ENCODE peak calls at places on chromosomes 6 and 20, in six cellular contexts. One of them, this sample, is unnamed. For H3K79me1, the result is how much of the 10 kb centered on the place peaks cover.

GRCh38 chr20:13302647-13303425 is 81.8 kb downstream of the ISM1 start:
- DNase-seq in H9: peak
- DNase-seq in IMR-90: no peak
- DNase-seq in mesenchymal stem cell: peak
- DNase-seq in neuronal stem cell: no peak
- DNase-seq in H1: peak
- DNase-seq in this sample: no peak

GRCh38 chr6:137102050-137102848 is 57.5 kb upstream of the IL20RA start:
- DNase-seq in H9: no peak
- DNase-seq in IMR-90: no peak
- DNase-seq in mesenchymal stem cell: no peak
- DNase-seq in neuronal stem cell: no peak
- DNase-seq in H1: no peak
- DNase-seq in this sample: no peak

GRCh38 chr20:58839474-58839874 is 11.2 kb downstream of the GNAS-AS1 start:
- DNase-seq in H9: peak
- DNase-seq in IMR-90: peak
- DNase-seq in mesenchymal stem cell: no peak
- DNase-seq in neuronal stem cell: no peak
- DNase-seq in H1: peak
- DNase-seq in this sample: peak

GRCh38 chr6:73491371-73491770 is 29.5 kb downstream of the EEF1A1 start:
- DNase-seq in H9: no peak
- DNase-seq in IMR-90: peak
- DNase-seq in mesenchymal stem cell: peak
- DNase-seq in neuronal stem cell: no peak
- DNase-seq in H1: no peak
- DNase-seq in this sample: no peak

GRCh38 chr6:84764332-84765049 is at the start of gene TBX18:
- DNase-seq in H9: peak
- DNase-seq in IMR-90: peak
- DNase-seq in mesenchymal stem cell: peak
- DNase-seq in neuronal stem cell: peak
- DNase-seq in H1: peak
- DNase-seq in this sample: peak

GRCh38 chr6:93701526-93701925 is 282.2 kb upstream of the EPHA7 start:
- DNase-seq in H9: no peak
- DNase-seq in IMR-90: no peak
- DNase-seq in mesenchymal stem cell: peak
- DNase-seq in neuronal stem cell: no peak
- DNase-seq in H1: no peak
- DNase-seq in this sample: no peak

GRCh38 chr20:1456300-1456699 is 10.3 kb downstream of the NSFL1C start:
- DNase-seq in H9: no peak
- DNase-seq in IMR-90: peak
- DNase-seq in mesenchymal stem cell: no peak
- DNase-seq in neuronal stem cell: no peak
- DNase-seq in H1: no peak
- DNase-seq in this sample: no peak

GRCh38 chr6:149864578-149865535 is 698 bp upstream of the LRP11 start:
- DNase-seq in H9: no peak
- DNase-seq in IMR-90: peak
- DNase-seq in mesenchymal stem cell: peak
- DNase-seq in neuronal stem cell: peak
- DNase-seq in H1: no peak
- DNase-seq in this sample: peak

GRCh38 chr6:133396225-133396624 is 155.1 kb downstream of the EYA4 start:
- DNase-seq in H9: no peak
- DNase-seq in IMR-90: no peak
- DNase-seq in mesenchymal stem cell: no peak
- DNase-seq in neuronal stem cell: no peak
- DNase-seq in H1: no peak
- DNase-seq in this sample: no peak

GRCh38 chr20:53739799-53740785 is 146.5 kb upstream of the ZNF217 start:
- DNase-seq in H9: no peak
- DNase-seq in IMR-90: peak
- DNase-seq in mesenchymal stem cell: peak
- DNase-seq in neuronal stem cell: no peak
- DNase-seq in H1: no peak
- DNase-seq in this sample: no peak

GRCh38 chr20:19411811-19412210 is 199.4 kb downstream of the SLC24A3 start:
- DNase-seq in H9: no peak
- DNase-seq in IMR-90: no peak
- DNase-seq in mesenchymal stem cell: no peak
- DNase-seq in neuronal stem cell: no peak
- DNase-seq in H1: no peak
- DNase-seq in this sample: no peak

GRCh38 chr6:157554747-157555146 is 173.8 kb downstream of the ZDHHC14 start:
- DNase-seq in H9: no peak
- DNase-seq in IMR-90: no peak
- DNase-seq in mesenchymal stem cell: no peak
- DNase-seq in neuronal stem cell: no peak
- DNase-seq in H1: no peak
- DNase-seq in this sample: no peak

GRCh38 chr6:163661271-163661671 is 246.8 kb downstream of the QKI start:
- DNase-seq in H9: no peak
- DNase-seq in IMR-90: no peak
- DNase-seq in mesenchymal stem cell: no peak
- DNase-seq in neuronal stem cell: no peak
- DNase-seq in H1: no peak
- DNase-seq in this sample: peak

GRCh38 chr6:84061613-84062398 is 28.2 kb downstream of the MRAP2 start:
- DNase-seq in H9: no peak
- DNase-seq in IMR-90: no peak
- DNase-seq in mesenchymal stem cell: no peak
- DNase-seq in neuronal stem cell: no peak
- DNase-seq in H1: no peak
- DNase-seq in this sample: no peak

GRCh38 chr6:21754891-21755290 is 161.3 kb downstream of the SOX4 start:
- DNase-seq in H9: no peak
- DNase-seq in IMR-90: peak
- DNase-seq in mesenchymal stem cell: peak
- DNase-seq in neuronal stem cell: no peak
- DNase-seq in H1: no peak
- DNase-seq in this sample: peak

GRCh38 chr20:63121246-63121645 is 94.7 kb downstream of the YTHDF1 start:
- DNase-seq in H9: no peak
- DNase-seq in IMR-90: no peak
- DNase-seq in mesenchymal stem cell: no peak
- DNase-seq in neuronal stem cell: no peak
- DNase-seq in H1: no peak
- DNase-seq in this sample: no peak

GRCh38 chr20:46093531-46093930 is 3.8 kb upstream of the NCOA5 start:
- DNase-seq in H9: no peak
- DNase-seq in IMR-90: no peak
- DNase-seq in mesenchymal stem cell: no peak
- DNase-seq in neuronal stem cell: no peak
- DNase-seq in H1: no peak
- DNase-seq in this sample: no peak

GRCh38 chr20:58146081-58146734 is 82.2 kb downstream of the ANKRD60 start:
- DNase-seq in H9: no peak
- DNase-seq in IMR-90: no peak
- DNase-seq in mesenchymal stem cell: no peak
- DNase-seq in neuronal stem cell: no peak
- DNase-seq in H1: no peak
- DNase-seq in this sample: no peak

GRCh38 chr6:114934079-114934478 is 591.3 kb upstream of the HS3ST5 start:
- DNase-seq in H9: no peak
- DNase-seq in IMR-90: no peak
- DNase-seq in mesenchymal stem cell: no peak
- DNase-seq in neuronal stem cell: no peak
- DNase-seq in H1: no peak
- DNase-seq in this sample: no peak

GRCh38 chr20:53918949-53919361 is 151.4 kb downstream of the BCAS1 start:
- DNase-seq in H9: peak
- DNase-seq in IMR-90: no peak
- DNase-seq in mesenchymal stem cell: no peak
- DNase-seq in neuronal stem cell: no peak
- DNase-seq in H1: peak
- DNase-seq in this sample: no peak

GRCh38 chr20:46356195-46357029 is 48.1 kb upstream of the CDH22 start:
- DNase-seq in H9: no peak
- DNase-seq in IMR-90: no peak
- DNase-seq in mesenchymal stem cell: no peak
- DNase-seq in neuronal stem cell: no peak
- DNase-seq in H1: no peak
- DNase-seq in this sample: no peak

GRCh38 chr6:3217286-3217685 is 10.2 kb downstream of the TUBB2B start:
- DNase-seq in H9: no peak
- DNase-seq in IMR-90: no peak
- DNase-seq in mesenchymal stem cell: no peak
- DNase-seq in neuronal stem cell: no peak
- DNase-seq in H1: no peak
- DNase-seq in this sample: no peak

GRCh38 chr6:43505718-43506117 is 4.4 kb downstream of the LRRC73 start:
- DNase-seq in H9: no peak
- DNase-seq in IMR-90: no peak
- DNase-seq in mesenchymal stem cell: no peak
- DNase-seq in neuronal stem cell: no peak
- DNase-seq in H1: no peak
- DNase-seq in this sample: no peak

GRCh38 chr6:163585932-163586437 is 171.5 kb downstream of the QKI start:
- DNase-seq in H9: no peak
- DNase-seq in IMR-90: peak
- DNase-seq in mesenchymal stem cell: peak
- DNase-seq in neuronal stem cell: no peak
- DNase-seq in H1: no peak
- DNase-seq in this sample: peak

GRCh38 chr20:32470025-32470861 is 112.1 kb downstream of the ASXL1 start:
- DNase-seq in H9: peak
- DNase-seq in IMR-90: peak
- DNase-seq in mesenchymal stem cell: peak
- DNase-seq in neuronal stem cell: no peak
- DNase-seq in H1: peak
- DNase-seq in this sample: no peak

GRCh38 chr6:161166677-161167076 is 107.2 kb downstream of the AGPAT4 start:
- DNase-seq in H9: no peak
- DNase-seq in IMR-90: no peak
- DNase-seq in mesenchymal stem cell: no peak
- DNase-seq in neuronal stem cell: no peak
- DNase-seq in H1: no peak
- DNase-seq in this sample: no peak

GRCh38 chr6:117602899-117603588 is 733 bp upstream of the GOPC start:
- DNase-seq in H9: no peak
- DNase-seq in IMR-90: no peak
- DNase-seq in mesenchymal stem cell: no peak
- DNase-seq in neuronal stem cell: no peak
- DNase-seq in H1: no peak
- DNase-seq in this sample: no peak
- H3K14ac ChIP-seq in H9: peak
- H3K14ac ChIP-seq in IMR-90: peak
- H3K14ac ChIP-seq in mesenchymal stem cell: no peak
- H3K14ac ChIP-seq in neuronal stem cell: no peak
- H3K14ac ChIP-seq in H1: no peak
- H3K14ac ChIP-seq in this sample: no peak

DNA sequence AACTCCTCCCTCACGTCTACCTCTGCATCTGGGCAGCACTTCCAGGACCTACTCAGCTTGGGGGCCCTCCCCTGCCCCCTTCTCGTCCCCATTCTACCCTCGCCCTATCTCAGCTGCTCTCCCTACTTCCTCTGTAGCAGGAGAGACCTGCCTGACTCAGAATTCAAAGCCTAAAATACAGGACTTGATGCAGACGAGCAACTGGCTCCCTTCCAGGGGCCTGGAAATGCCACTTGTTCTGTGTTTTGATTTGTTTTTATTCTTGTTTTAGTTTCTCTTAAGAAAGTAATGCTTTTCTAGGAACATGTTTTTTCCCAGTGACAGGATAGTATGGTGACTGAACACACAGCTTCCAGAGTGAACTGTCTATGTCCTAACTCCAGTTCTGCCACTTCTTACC is 320.4 kb upstream of the CDH4 start:
- DNase-seq in H9: no peak
- DNase-seq in IMR-90: no peak
- DNase-seq in mesenchymal stem cell: no peak
- DNase-seq in neuronal stem cell: no peak
- DNase-seq in H1: no peak
- DNase-seq in this sample: no peak
- H2BK5ac ChIP-seq in H9: no peak
- H2BK5ac ChIP-seq in IMR-90: no peak
- H2BK5ac ChIP-seq in mesenchymal stem cell: no peak
- H2BK5ac ChIP-seq in neuronal stem cell: no peak
- H2BK5ac ChIP-seq in H1: no peak
- H2BK5ac ChIP-seq in this sample: no peak

DNA sequence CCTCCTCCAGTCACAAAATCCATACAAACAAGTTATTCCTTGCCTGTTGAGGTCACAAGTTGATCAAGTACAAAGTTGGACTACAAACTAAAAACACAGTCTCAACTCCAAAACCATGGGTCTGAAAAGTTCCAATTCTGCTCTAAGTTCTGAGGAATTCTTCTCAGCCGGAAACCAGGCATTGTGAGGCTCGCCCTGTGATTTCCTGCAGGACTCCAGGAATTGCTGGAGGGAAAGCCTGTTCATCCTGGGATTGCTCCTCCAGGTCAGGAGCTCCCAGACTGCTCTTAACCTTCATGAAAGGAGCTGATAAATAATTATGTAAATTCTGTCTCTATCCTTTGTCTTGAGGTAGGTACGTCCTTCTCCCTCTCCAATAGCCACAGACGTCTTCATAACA is 8.5 kb downstream of the TRAM2 start:
- DNase-seq in H9: no peak
- DNase-seq in IMR-90: no peak
- DNase-seq in mesenchymal stem cell: no peak
- DNase-seq in neuronal stem cell: no peak
- DNase-seq in H1: no peak
- DNase-seq in this sample: no peak
- H3K79me1 ChIP-seq in H9: under half
- H3K79me1 ChIP-seq in IMR-90: under half
- H3K79me1 ChIP-seq in mesenchymal stem cell: under half
- H3K79me1 ChIP-seq in neuronal stem cell: under half
- H3K79me1 ChIP-seq in H1: under half
- H3K79me1 ChIP-seq in this sample: under half

DNA sequence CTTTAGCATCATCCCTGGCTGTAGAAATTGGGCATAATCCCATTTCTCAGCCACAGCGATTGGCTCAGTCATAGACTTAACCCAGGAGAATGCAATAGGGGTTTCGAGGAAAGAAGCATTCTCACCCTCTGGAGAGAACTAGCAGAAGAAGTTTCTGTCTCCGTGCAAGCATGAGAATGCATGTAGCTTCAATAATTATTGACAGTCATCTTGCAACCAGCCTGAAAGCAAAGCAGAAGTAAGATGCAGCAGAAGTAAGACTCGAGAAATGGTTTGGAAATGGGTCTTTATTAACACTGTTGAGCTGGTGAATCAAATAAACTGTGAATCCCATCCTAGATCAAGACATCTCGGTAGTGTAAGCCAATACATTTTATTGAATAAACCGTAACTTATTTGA is 828.8 kb upstream of the GJE1 start:
- DNase-seq in H9: no peak
- DNase-seq in IMR-90: no peak
- DNase-seq in mesenchymal stem cell: no peak
- DNase-seq in neuronal stem cell: no peak
- DNase-seq in H1: no peak
- DNase-seq in this sample: no peak
- H3K14ac ChIP-seq in H9: no peak
- H3K14ac ChIP-seq in IMR-90: no peak
- H3K14ac ChIP-seq in mesenchymal stem cell: no peak
- H3K14ac ChIP-seq in neuronal stem cell: no peak
- H3K14ac ChIP-seq in H1: no peak
- H3K14ac ChIP-seq in this sample: no peak

GRCh38 chr6:61833176-61833716 is 452.8 kb downstream of the KHDRBS2 start:
- DNase-seq in H9: no peak
- DNase-seq in IMR-90: no peak
- DNase-seq in mesenchymal stem cell: no peak
- DNase-seq in neuronal stem cell: no peak
- DNase-seq in H1: no peak
- DNase-seq in this sample: no peak
- H2BK5ac ChIP-seq in H9: no peak
- H2BK5ac ChIP-seq in IMR-90: no peak
- H2BK5ac ChIP-seq in mesenchymal stem cell: no peak
- H2BK5ac ChIP-seq in neuronal stem cell: no peak
- H2BK5ac ChIP-seq in H1: no peak
- H2BK5ac ChIP-seq in this sample: no peak